ENCODE peak calls at places on chromosomes 13 and 19, in eight cellular contexts. W, Q, C, B, G, X, J and U are unnamed samples.

GRCh38 chr19:13212759-13213330 is 62.6 kb downstream of the IER2 start:
- DNase-seq in W (peak), Q (peak), C (peak), B (no peak), G (peak), X (no peak), J (peak), U (peak)

GRCh38 chr13:65562305-65562704 is 1667.8 kb downstream of the PCDH9 start:
- DNase-seq in W (no peak), Q (no peak), C (no peak), B (no peak), G (no peak), X (no peak), J (no peak), U (no peak)

GRCh38 chr19:28823338-28823961 is 389.5 kb downstream of the UQCRFS1 start:
- DNase-seq in W (no peak), Q (no peak), C (no peak), B (no peak), G (no peak), X (no peak), J (no peak), U (no peak)

GRCh38 chr13:24161980-24162517 is 1.5 kb downstream of the SPATA13 start:
- DNase-seq in W (no peak), Q (no peak), C (no peak), B (no peak), G (no peak), X (no peak), J (no peak), U (no peak)

GRCh38 chr19:38253788-38254187 is 2.4 kb downstream of the PPP1R14A start:
- DNase-seq in W (no peak), Q (no peak), C (no peak), B (no peak), G (no peak), X (no peak), J (no peak), U (no peak)

GRCh38 chr13:107322228-107322627 is 754.3 kb upstream of the ARGLU1 start:
- DNase-seq in W (no peak), Q (no peak), C (peak), B (no peak), G (no peak), X (no peak), J (no peak), U (no peak)

GRCh38 chr19:52464798-52465470 is 11.6 kb downstream of the ZNF578 start:
- DNase-seq in W (no peak), Q (peak), C (peak), B (no peak), G (no peak), X (no peak), J (no peak), U (no peak)

GRCh38 chr19:29966594-29967249 is 24.7 kb downstream of the URI1 start:
- DNase-seq in W (peak), Q (no peak), C (peak), B (no peak), G (peak), X (no peak), J (no peak), U (peak)

GRCh38 chr19:7909471-7910067 is 5.1 kb upstream of the TGFBR3L start:
- DNase-seq in W (no peak), Q (no peak), C (no peak), B (no peak), G (no peak), X (no peak), J (no peak), U (no peak)

GRCh38 chr13:36475468-36475867 is 43.2 kb downstream of the CCNA1 start:
- DNase-seq in W (no peak), Q (no peak), C (no peak), B (no peak), G (peak), X (no peak), J (no peak), U (no peak)

GRCh38 chr19:56170261-56170660 is 5.5 kb upstream of the GALP start:
- DNase-seq in W (peak), Q (no peak), C (peak), B (no peak), G (peak), X (no peak), J (no peak), U (no peak)

GRCh38 chr19:12365094-12365371 is 450 bp downstream of the ZNF442 start:
- DNase-seq in W (no peak), Q (no peak), C (no peak), B (peak), G (peak), X (no peak), J (no peak), U (peak)

GRCh38 chr13:24997367-24997967 is 98.5 kb upstream of the PABPC3 start:
- DNase-seq in W (peak), Q (peak), C (peak), B (no peak), G (peak), X (no peak), J (no peak), U (peak)

GRCh38 chr13:25214371-25215252 is 42.5 kb upstream of the AMER2 start:
- DNase-seq in W (peak), Q (no peak), C (no peak), B (no peak), G (peak), X (peak), J (no peak), U (no peak)

GRCh38 chr13:103275079-103275478 is 208.9 kb upstream of the SLC10A2 start:
- DNase-seq in W (no peak), Q (no peak), C (no peak), B (no peak), G (no peak), X (no peak), J (no peak), U (no peak)

GRCh38 chr13:39581177-39581576 is 21.8 kb downstream of the LHFPL6 start:
- DNase-seq in W (no peak), Q (no peak), C (no peak), B (no peak), G (no peak), X (no peak), J (no peak), U (no peak)

GRCh38 chr19:16584825-16585801 is 12.9 kb upstream of the SLC35E1 start:
- DNase-seq in W (no peak), Q (no peak), C (no peak), B (no peak), G (no peak), X (no peak), J (no peak), U (no peak)

GRCh38 chr13:75308222-75308621 is 173.7 kb downstream of the TBC1D4 start:
- DNase-seq in W (no peak), Q (no peak), C (no peak), B (no peak), G (no peak), X (no peak), J (no peak), U (no peak)